ENCODE peak calls at places on chromosomes 16 and 17, in seven cellular contexts. L is lower leg skin, B is pancreas, N is heart right ventricle, S is stomach, X is kidney epithelial cell, C is GM12864. H is an unnamed sample.

GRCh38 chr17:46010597-46011186 is 11.6 kb downstream of the STH start:
- DNase-seq in L (no peak), B (no peak), N (no peak), S (no peak), X (no peak), C (no peak), H (no peak)

GRCh38 chr16:57260294-57260929 is 15.4 kb downstream of the ARL2BP start:
- DNase-seq in L (no peak), B (peak; percentile 0), N (no peak), S (peak; percentile 24), X (peak; percentile 71), C (no peak), H (peak; percentile 51)

GRCh38 chr17:2034157-2034556 is 4.2 kb downstream of the DPH1 start:
- DNase-seq in L (no peak), B (no peak), N (no peak), S (no peak), X (no peak), C (no peak), H (no peak)

GRCh38 chr16:10976663-10977062 is 32.3 kb downstream of the CLEC16A start:
- DNase-seq in L (no peak), B (no peak), N (no peak), S (no peak), X (no peak), C (no peak), H (no peak)

GRCh38 chr16:52569296-52569695 is 22.4 kb upstream of the TOX3 start:
- DNase-seq in L (no peak), B (no peak), N (no peak), S (peak; percentile 69), X (no peak), C (no peak), H (no peak)

GRCh38 chr17:59149051-59149450 is 5.9 kb downstream of the SKA2 start:
- DNase-seq in L (no peak), B (no peak), N (no peak), S (no peak), X (no peak), C (no peak), H (no peak)

GRCh38 chr17:59846391-59847165 is 46.2 kb downstream of the TUBD1 start:
- DNase-seq in L (peak; percentile 86), B (peak; percentile 58), N (no peak), S (peak; percentile 45), X (peak; percentile 96), C (peak; percentile 77), H (no peak)

GRCh38 chr16:81384006-81384405 is 60.6 kb upstream of the CMIP start:
- DNase-seq in L (no peak), B (no peak), N (no peak), S (no peak), X (no peak), C (no peak), H (peak; percentile 44)

GRCh38 chr16:1613728-1614225 is 1.6 kb downstream of the CRAMP1 start:
- DNase-seq in L (no peak), B (no peak), N (peak; percentile 16), S (peak; percentile 30), X (no peak), C (no peak), H (peak; percentile 27)

GRCh38 chr17:33992113-33992512 is 263.0 kb upstream of the CCL2 start:
- DNase-seq in L (no peak), B (no peak), N (no peak), S (no peak), X (no peak), C (no peak), H (no peak)

GRCh38 chr16:10180771-10181163 is 1.5 kb downstream of the GRIN2A start:
- DNase-seq in L (no peak), B (peak; percentile 8), N (peak; percentile 13), S (no peak), X (no peak), C (no peak), H (peak; percentile 3)

GRCh38 chr16:53900678-53901077 is 196.7 kb downstream of the FTO start:
- DNase-seq in L (no peak), B (no peak), N (no peak), S (no peak), X (no peak), C (no peak), H (no peak)

GRCh38 chr17:1229891-1230571 is 40.2 kb upstream of the BHLHA9 start:
- DNase-seq in L (no peak), B (no peak), N (no peak), S (no peak), X (no peak), C (no peak), H (no peak)

GRCh38 chr16:85275533-85276249 is 163.4 kb upstream of the CIBAR2 start:
- DNase-seq in L (peak; percentile 50), B (peak; percentile 33), N (peak; percentile 63), S (peak; percentile 77), X (no peak), C (no peak), H (peak; percentile 88)

GRCh38 chr16:28495098-28495793 is 803 bp downstream of the APOBR start:
- DNase-seq in L (no peak), B (no peak), N (no peak), S (no peak), X (no peak), C (no peak), H (no peak)

GRCh38 chr17:65457183-65457582 is 104.3 kb downstream of the AXIN2 start:
- DNase-seq in L (no peak), B (no peak), N (no peak), S (no peak), X (no peak), C (no peak), H (no peak)

GRCh38 chr17:43766413-43767052 is 7.9 kb upstream of the SOST start:
- DNase-seq in L (peak; percentile 45), B (peak; percentile 35), N (peak; percentile 39), S (peak; percentile 71), X (no peak), C (no peak), H (peak; percentile 34)

GRCh38 chr17:29138184-29138955 is 41.8 kb downstream of the MYO18A start:
- DNase-seq in L (no peak), B (no peak), N (no peak), S (no peak), X (peak; percentile 63), C (no peak), H (no peak)
- H3K4me3 ChIP-seq in L (no peak overlapping the region), B (no peak overlapping the region), N (peak overlapping the region; percentile 52), S (peak overlapping the region; percentile 42), X (no peak overlapping the region), C (peak overlapping the region; percentile 52), H (no peak overlapping the region)

GRCh38 chr17:40554646-40555295 is 10.5 kb downstream of the CCR7 start:
- DNase-seq in L (peak; percentile 15), B (no peak), N (no peak), S (peak; percentile 21), X (no peak), C (no peak), H (no peak)

GRCh38 chr17:40555296-40556190 is 9.7 kb downstream of the CCR7 start:
- DNase-seq in L (peak; percentile 13), B (no peak), N (no peak), S (peak; percentile 17), X (no peak), C (no peak), H (no peak)

GRCh38 chr17:40551874-40552768 is 13.2 kb downstream of the CCR7 start:
- DNase-seq in L (peak; percentile 51), B (no peak), N (no peak), S (peak; percentile 29), X (peak; percentile 43), C (no peak), H (no peak)

GRCh38 chr17:40552806-40553693 is 12.2 kb downstream of the CCR7 start:
- DNase-seq in L (peak; percentile 13), B (no peak), N (no peak), S (peak; percentile 20), X (no peak), C (no peak), H (no peak)

DNA sequence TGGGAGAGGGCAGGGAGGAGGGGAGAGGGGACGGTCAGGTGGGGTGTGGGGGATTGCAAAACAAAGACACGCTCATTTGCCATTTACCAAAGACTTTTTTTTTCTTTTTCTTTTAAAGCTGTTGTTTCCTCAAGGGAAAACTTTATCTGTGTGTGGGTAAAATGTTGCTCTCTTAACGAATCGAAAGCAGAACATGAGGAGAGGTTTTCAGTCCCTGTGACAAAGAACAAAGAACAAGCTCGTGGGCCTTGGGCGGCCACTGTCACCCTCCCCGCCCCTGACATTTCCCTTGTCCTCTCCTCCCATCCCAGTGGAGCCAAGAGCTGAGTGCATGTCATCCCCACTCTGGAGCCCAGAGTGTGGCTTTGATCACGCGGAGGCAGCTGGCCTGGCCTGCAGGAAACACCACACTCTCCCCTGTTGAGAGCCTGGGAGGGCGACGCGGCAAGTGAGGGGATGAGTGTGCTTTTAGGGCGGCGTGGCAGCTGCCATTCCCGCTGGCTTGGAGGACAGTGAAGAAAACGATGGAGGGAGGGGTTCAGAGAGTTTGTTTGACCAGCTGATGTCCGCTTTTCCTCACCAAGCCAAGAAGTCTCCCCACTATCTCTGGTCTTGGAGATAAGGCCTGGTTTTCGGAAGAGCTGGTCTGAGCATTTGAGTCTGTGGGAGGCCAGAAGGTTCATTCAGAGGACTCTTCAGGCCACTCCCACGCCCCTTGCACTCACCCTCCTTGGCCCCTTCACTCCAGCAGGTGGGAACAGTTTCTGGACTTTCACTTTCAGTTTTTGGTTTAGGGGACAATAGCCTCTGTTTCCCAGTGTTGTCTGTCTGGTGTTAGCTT is 11.4 kb downstream of the CCR7 start:
- DNase-seq in L (peak; percentile 84), B (no peak), N (peak; percentile 72), S (peak; percentile 25), X (no peak), C (no peak), H (no peak)
- H3K4me3 ChIP-seq in L (no peak overlapping the region), B (no peak overlapping the region), N (peak overlapping the region; percentile 18), S (peak overlapping the region; percentile 2), X (no peak overlapping the region), C (no peak overlapping the region), H (no peak overlapping the region)

GRCh38 chr16:50400312-50400966 is 31.7 kb upstream of the BRD7 start:
- DNase-seq in L (peak; percentile 6), B (peak; percentile 82), N (no peak), S (no peak), X (no peak), C (no peak), H (no peak)
- H3K4me3 ChIP-seq in L (no peak overlapping the region), B (no peak overlapping the region), N (no peak overlapping the region), S (no peak overlapping the region), X (no peak overlapping the region), C (no peak overlapping the region), H (no peak overlapping the region)

GRCh38 chr16:84072014-84072413 is 29.4 kb upstream of the SLC38A8 start:
- DNase-seq in L (no peak), B (no peak), N (no peak), S (no peak), X (no peak), C (no peak), H (no peak)

GRCh38 chr16:84079664-84080063 is 37.1 kb upstream of the SLC38A8 start:
- DNase-seq in L (no peak), B (no peak), N (no peak), S (no peak), X (no peak), C (no peak), H (no peak)

GRCh38 chr16:84071151-84071550 is 28.6 kb upstream of the SLC38A8 start:
- DNase-seq in L (no peak), B (no peak), N (no peak), S (no peak), X (no peak), C (no peak), H (no peak)

GRCh38 chr16:84075376-84075775 is 32.8 kb upstream of the SLC38A8 start:
- DNase-seq in L (no peak), B (no peak), N (no peak), S (no peak), X (no peak), C (no peak), H (no peak)

GRCh38 chr16:84074721-84075120 is 32.1 kb upstream of the SLC38A8 start:
- DNase-seq in L (no peak), B (no peak), N (peak; percentile 54), S (no peak), X (no peak), C (no peak), H (no peak)
- H3K4me3 ChIP-seq in L (no peak overlapping the region), B (no peak overlapping the region), N (no peak overlapping the region), S (no peak overlapping the region), X (no peak overlapping the region), C (no peak overlapping the region), H (no peak overlapping the region)